ENCODE peak calls at places on chromosomes 16 and 17, in seven cellular contexts. One of them, this sample, is unnamed.

GRCh38 chr16:31476305-31477219 is 4.6 kb downstream of the TGFB1I1 start:
- DNase-seq in T1000: no peak
- DNase-seq in NCI-H774: no peak
- DNase-seq in HCT116: no peak
- DNase-seq in right lobe of liver: peak; percentile 96
- DNase-seq in EL: no peak
- DNase-seq in EH: no peak
- DNase-seq in this sample: peak; percentile 83

GRCh38 chr16:27097671-27098275 is 31.0 kb downstream of the C16orf82 start:
- DNase-seq in EH: peak; percentile 32
- DNase-seq in NCI-H774: no peak
- DNase-seq in T1000: no peak
- DNase-seq in right lobe of liver: no peak
- DNase-seq in HCT116: no peak
- DNase-seq in EL: no peak
- DNase-seq in this sample: no peak

GRCh38 chr16:67393111-67393789 is at the start of gene TPPP3:
- DNase-seq in right lobe of liver: peak; percentile 71
- DNase-seq in HCT116: no peak
- DNase-seq in EH: peak; percentile 86
- DNase-seq in NCI-H774: peak; percentile 61
- DNase-seq in EL: peak; percentile 78
- DNase-seq in T1000: peak; percentile 84
- DNase-seq in this sample: peak; percentile 13

GRCh38 chr17:29982991-29983390 is 41.6 kb downstream of the EFCAB5 start:
- DNase-seq in EH: no peak
- DNase-seq in T1000: no peak
- DNase-seq in right lobe of liver: no peak
- DNase-seq in NCI-H774: no peak
- DNase-seq in HCT116: no peak
- DNase-seq in EL: no peak
- DNase-seq in this sample: no peak

GRCh38 chr17:34499576-34499975 is 79.8 kb upstream of the TMEM132E start:
- DNase-seq in EL: peak; percentile 13
- DNase-seq in NCI-H774: no peak
- DNase-seq in T1000: no peak
- DNase-seq in HCT116: no peak
- DNase-seq in EH: peak; percentile 37
- DNase-seq in right lobe of liver: no peak
- DNase-seq in this sample: no peak

GRCh38 chr17:68433911-68434503 is 23.3 kb downstream of the WIPI1 start:
- DNase-seq in right lobe of liver: no peak
- DNase-seq in NCI-H774: no peak
- DNase-seq in HCT116: no peak
- DNase-seq in EL: no peak
- DNase-seq in EH: no peak
- DNase-seq in T1000: no peak
- DNase-seq in this sample: no peak

GRCh38 chr16:58850627-58851024 is 116.5 kb upstream of the GOT2 start:
- DNase-seq in NCI-H774: no peak
- DNase-seq in T1000: no peak
- DNase-seq in right lobe of liver: no peak
- DNase-seq in EL: no peak
- DNase-seq in HCT116: no peak
- DNase-seq in EH: no peak
- DNase-seq in this sample: no peak

GRCh38 chr16:88686439-88687253 is at the start of gene SNAI3:
- DNase-seq in EH: peak; percentile 61
- DNase-seq in NCI-H774: peak; percentile 65
- DNase-seq in right lobe of liver: peak; percentile 92
- DNase-seq in T1000: peak; percentile 33
- DNase-seq in EL: peak; percentile 59
- DNase-seq in HCT116: peak; percentile 51
- DNase-seq in this sample: peak; percentile 79

GRCh38 chr16:55466209-55466608 is 12.8 kb upstream of the MMP2 start:
- DNase-seq in NCI-H774: no peak
- DNase-seq in EH: no peak
- DNase-seq in right lobe of liver: no peak
- DNase-seq in T1000: no peak
- DNase-seq in HCT116: no peak
- DNase-seq in EL: no peak
- DNase-seq in this sample: no peak

GRCh38 chr17:39027037-39027436 is 59.8 kb upstream of the FBXO47 start:
- DNase-seq in T1000: no peak
- DNase-seq in NCI-H774: peak; percentile 59
- DNase-seq in EL: peak; percentile 25
- DNase-seq in HCT116: no peak
- DNase-seq in right lobe of liver: peak; percentile 86
- DNase-seq in EH: peak; percentile 27
- DNase-seq in this sample: no peak

GRCh38 chr17:49834118-49834743 is 13.6 kb downstream of the TAC4 start:
- DNase-seq in EL: no peak
- DNase-seq in T1000: no peak
- DNase-seq in HCT116: no peak
- DNase-seq in EH: no peak
- DNase-seq in right lobe of liver: no peak
- DNase-seq in NCI-H774: no peak
- DNase-seq in this sample: no peak

GRCh38 chr16:56558024-56558747 is 6.7 kb upstream of the MT4 start:
- DNase-seq in HCT116: no peak
- DNase-seq in EL: peak; percentile 89
- DNase-seq in EH: peak; percentile 88
- DNase-seq in right lobe of liver: no peak
- DNase-seq in NCI-H774: no peak
- DNase-seq in T1000: peak; percentile 48
- DNase-seq in this sample: no peak